ENCODE peak calls at places on chromosome 10, in nine cellular contexts. O is stimulated activated CD4-positive, alpha-beta T cell treated with anti-CD3 and anti-CD28 coated beads, Interleukin-1b, Interleukin-23, amount 100 ng/mL, for 1 hour; L is ascending aorta; Y is HCT116; N is fibroblast of lung; M is osteocyte; C is fibroblast of the conjunctiva; K is left kidney; Q is NCI-H69. E is an unnamed sample.

GRCh38 chr10:16491933-16492332 is 29.7 kb downstream of the C1QL3 start:
- DNase-seq in N (no peak), O (no peak), Q (peak; percentile 94), C (no peak), Y (no peak), L (no peak), M (no peak), K (peak; percentile 7), E (no peak)

GRCh38 chr10:42630537-42631134 is 7.7 kb downstream of the ZNF33B start:
- DNase-seq in N (peak; percentile 3), C (no peak), L (no peak), Q (no peak), K (no peak), O (no peak), M (no peak), Y (no peak), E (no peak)

GRCh38 chr10:25683291-25683690 is 250.7 kb upstream of the MYO3A start:
- DNase-seq in M (no peak), N (no peak), Y (no peak), O (no peak), C (no peak), K (no peak), Q (no peak), L (no peak), E (no peak)

GRCh38 chr10:73837072-73837471 is 25.7 kb upstream of the NDST2 start:
- DNase-seq in K (no peak), Y (no peak), M (no peak), O (no peak), C (no peak), L (no peak), N (peak; percentile 57), Q (no peak), E (no peak)

GRCh38 chr10:44352316-44353127 is 32.4 kb downstream of the CXCL12 start:
- DNase-seq in N (peak; percentile 66), Y (no peak), O (no peak), L (no peak), C (no peak), M (no peak), K (peak; percentile 93), Q (no peak), E (no peak)

GRCh38 chr10:54444184-54444583 is 356.8 kb downstream of the PCDH15 start:
- DNase-seq in Y (no peak), Q (no peak), O (no peak), K (no peak), C (no peak), N (no peak), M (no peak), L (no peak), E (no peak)

GRCh38 chr10:21899736-21900135 is 103.8 kb downstream of the DNAJC1 start:
- DNase-seq in M (no peak), C (no peak), O (no peak), N (no peak), L (no peak), Q (no peak), K (no peak), Y (no peak), E (no peak)

GRCh38 chr10:101238732-101239105 is 9.5 kb upstream of the LBX1 start:
- DNase-seq in K (peak; percentile 68), Y (peak; percentile 18), N (no peak), C (no peak), M (no peak), O (no peak), Q (no peak), L (no peak), E (peak; percentile 2)

GRCh38 chr10:36721851-36722250 is 403.5 kb upstream of the ANKRD30A start:
- DNase-seq in M (no peak), O (no peak), C (no peak), K (peak; percentile 22), L (no peak), Q (no peak), Y (no peak), N (no peak), E (no peak)

GRCh38 chr10:86261933-86262665 is 104.5 kb downstream of the GRID1 start:
- DNase-seq in Q (peak; percentile 75), O (no peak), M (peak; percentile 80), Y (no peak), K (peak; percentile 59), C (no peak), N (no peak), L (peak; percentile 58), E (no peak)

GRCh38 chr10:132110091-132110490 is 44.3 kb downstream of the JAKMIP3 start:
- DNase-seq in Y (no peak), N (no peak), L (no peak), M (peak; percentile 72), K (no peak), Q (no peak), O (no peak), C (no peak), E (no peak)

GRCh38 chr10:124417846-124418725 is 637 bp downstream of the OAT start:
- DNase-seq in Q (peak; percentile 56), C (no peak), M (peak; percentile 88), Y (no peak), O (peak; percentile 1), L (peak; percentile 78), K (peak; percentile 82), N (peak; percentile 68), E (peak; percentile 83)

GRCh38 chr10:111344804-111345203 is 268.0 kb downstream of the ADRA2A start:
- DNase-seq in K (peak; percentile 6), Y (no peak), N (no peak), M (no peak), C (no peak), Q (no peak), L (no peak), O (no peak), E (no peak)

GRCh38 chr10:28214185-28214584 is 88.7 kb downstream of the MPP7 start:
- DNase-seq in Q (no peak), K (no peak), C (no peak), M (no peak), O (no peak), Y (no peak), L (no peak), N (no peak), E (no peak)

GRCh38 chr10:31366703-31367102 is 47.7 kb downstream of the ZEB1 start:
- DNase-seq in M (no peak), N (no peak), L (no peak), Q (no peak), Y (no peak), K (no peak), O (no peak), C (no peak), E (no peak)

GRCh38 chr10:19331164-19331563 is 282.6 kb downstream of the MALRD1 start:
- DNase-seq in M (no peak), O (no peak), Q (no peak), C (no peak), N (no peak), K (peak; percentile 56), L (no peak), Y (no peak), E (no peak)

GRCh38 chr10:31581741-31582323 is 262.8 kb downstream of the ZEB1 start:
- DNase-seq in C (no peak), N (no peak), K (no peak), Q (no peak), Y (peak; percentile 10), M (no peak), L (no peak), O (no peak), E (no peak)

GRCh38 chr10:83607959-83608745 is 531.2 kb upstream of the GHITM start:
- DNase-seq in C (no peak), O (no peak), K (no peak), M (no peak), N (peak; percentile 88), Q (no peak), Y (no peak), L (no peak), E (no peak)

GRCh38 chr10:16787361-16787791 is 29.8 kb downstream of the RSU1 start:
- DNase-seq in Q (no peak), Y (no peak), N (no peak), O (peak; percentile 26), K (no peak), M (peak; percentile 68), L (no peak), C (no peak), E (no peak)

GRCh38 chr10:132642732-132643008 is 105.1 kb downstream of the INPP5A start:
- DNase-seq in K (no peak), C (no peak), Y (no peak), N (no peak), O (no peak), Q (peak; percentile 36), M (no peak), L (no peak), E (no peak)

GRCh38 chr10:129741280-129741977 is 222.6 kb downstream of the EBF3 start:
- DNase-seq in O (no peak), M (peak; percentile 81), N (no peak), Y (no peak), K (no peak), C (no peak), Q (no peak), L (no peak), E (no peak)

GRCh38 chr10:72830625-72831024 is 62.9 kb upstream of the OIT3 start:
- DNase-seq in O (no peak), Y (no peak), N (no peak), M (no peak), Q (no peak), K (no peak), L (no peak), C (no peak), E (no peak)

GRCh38 chr10:14412624-14413023 is 81.9 kb upstream of the FRMD4A start:
- DNase-seq in N (no peak), C (no peak), M (no peak), L (no peak), Q (no peak), O (no peak), K (peak; percentile 12), Y (no peak), E (no peak)

GRCh38 chr10:17257466-17258321 is 29.7 kb downstream of the VIM start:
- DNase-seq in C (peak; percentile 77), O (peak; percentile 19), Q (peak; percentile 28), Y (peak; percentile 60), M (no peak), L (peak; percentile 79), K (peak; percentile 85), N (peak; percentile 67), E (no peak)

GRCh38 chr10:52785418-52785817 is 12.8 kb upstream of the MBL2 start:
- DNase-seq in K (no peak), Q (no peak), C (no peak), L (no peak), Y (no peak), N (no peak), O (no peak), M (no peak), E (no peak)

GRCh38 chr10:113177163-113177935 is 227.3 kb downstream of the TCF7L2 start:
- DNase-seq in L (no peak), O (no peak), Q (no peak), K (peak; percentile 74), N (no peak), C (no peak), Y (no peak), M (peak; percentile 63), E (no peak)

GRCh38 chr10:117534321-117535044 is 8.1 kb upstream of the EMX2 start:
- DNase-seq in Q (peak; percentile 86), Y (no peak), K (peak; percentile 63), C (no peak), N (no peak), M (no peak), O (no peak), L (peak; percentile 58), E (no peak)

GRCh38 chr10:77406764-77407430 is 230.7 kb downstream of the KCNMA1 start:
- DNase-seq in O (no peak), N (no peak), M (no peak), C (no peak), Y (no peak), L (no peak), K (no peak), Q (peak; percentile 82), E (no peak)

GRCh38 chr10:99815611-99816010 is 33.2 kb downstream of the ABCC2 start:
- DNase-seq in Y (no peak), L (no peak), O (no peak), M (no peak), Q (no peak), N (peak; percentile 1), C (no peak), K (no peak), E (no peak)

GRCh38 chr10:106053031-106053430 is 1111.5 kb downstream of the SORCS1 start:
- DNase-seq in C (no peak), M (no peak), Y (no peak), L (no peak), Q (peak; percentile 14), O (no peak), N (no peak), K (no peak), E (no peak)

E was measured in Right ventricle myocardium inferior.